ENCODE peak calls at places on chromosomes 11 and 22, in eight cellular contexts. E, X, Y, N, L, V, M and O are unnamed samples.

GRCh38 chr22:35367331-35367886 is 13.5 kb upstream of the HMOX1 start:
- DNase-seq in Y (no peak), L (no peak), E (no peak), M (no peak), V (no peak), N (no peak), X (no peak), O (no peak)

GRCh38 chr11:848988-849824 is 6.6 kb downstream of the TSPAN4 start:
- DNase-seq in V (no peak), L (no peak), M (no peak), E (no peak), Y (no peak), X (no peak), N (no peak), O (no peak)

GRCh38 chr22:22849640-22850610 is 37.7 kb upstream of the IGLL5 start:
- DNase-seq in Y (no peak), N (no peak), V (no peak), M (no peak), X (no peak), E (no peak), L (no peak), O (no peak)

GRCh38 chr11:95641506-95641905 is 148.1 kb downstream of the FAM76B start:
- DNase-seq in E (peak), N (no peak), V (no peak), X (no peak), Y (peak), L (no peak), M (no peak), O (peak)

GRCh38 chr22:48496987-48497650 is 1330.6 kb downstream of the BRD1 start:
- DNase-seq in X (no peak), N (no peak), M (no peak), E (peak), L (no peak), Y (no peak), V (no peak), O (no peak)

GRCh38 chr22:46041642-46042041 is 64.7 kb upstream of the WNT7B start:
- DNase-seq in V (peak), Y (no peak), M (no peak), L (no peak), N (no peak), X (no peak), E (no peak), O (no peak)

GRCh38 chr22:22973336-22973735 is 85.7 kb downstream of the IGLL5 start:
- DNase-seq in L (no peak), N (no peak), V (no peak), Y (no peak), E (no peak), X (no peak), M (no peak), O (no peak)

GRCh38 chr22:50059185-50059880 is 1.2 kb upstream of the TTLL8 start:
- DNase-seq in X (peak), L (no peak), M (no peak), Y (no peak), N (peak), V (no peak), E (no peak), O (no peak)

GRCh38 chr11:95325777-95326258 is 94.8 kb upstream of the SESN3 start:
- DNase-seq in Y (no peak), N (peak), L (no peak), V (no peak), X (no peak), E (no peak), M (no peak), O (no peak)

GRCh38 chr11:105181521-105181920 is 42.0 kb upstream of the CARD18 start:
- DNase-seq in V (no peak), X (peak), Y (peak), N (no peak), E (no peak), L (peak), M (peak), O (no peak)

GRCh38 chr11:11958403-11958802 is 50.0 kb downstream of the DKK3 start:
- DNase-seq in Y (no peak), E (no peak), N (no peak), X (no peak), L (no peak), M (no peak), V (no peak), O (no peak)

GRCh38 chr11:20125927-20126326 is 34.3 kb downstream of the DBX1 start:
- DNase-seq in N (peak), E (no peak), V (no peak), M (peak), Y (peak), L (peak), X (peak), O (no peak)

GRCh38 chr22:45960477-45961386 is 16.2 kb downstream of the WNT7B start:
- DNase-seq in V (no peak), L (peak), N (no peak), Y (no peak), X (no peak), E (no peak), M (no peak), O (no peak)

GRCh38 chr22:28332410-28332809 is 347.2 kb downstream of the TTC28 start:
- DNase-seq in Y (no peak), N (no peak), E (no peak), L (no peak), V (no peak), M (peak), X (peak), O (no peak)

GRCh38 chr22:40024201-40025061 is 29.7 kb downstream of the FAM83F start:
- DNase-seq in X (peak), E (peak), Y (peak), L (peak), M (peak), V (peak), N (peak), O (peak)

GRCh38 chr22:39253427-39254070 is 8.8 kb upstream of the PDGFB start:
- DNase-seq in Y (peak), X (peak), M (peak), E (peak), N (peak), L (peak), V (no peak), O (no peak)

GRCh38 chr11:114098927-114099326 is 39.4 kb downstream of the ZBTB16 start:
- DNase-seq in E (no peak), N (no peak), L (no peak), Y (no peak), X (no peak), V (no peak), M (no peak), O (no peak)

GRCh38 chr11:30879322-30880020 is 293.3 kb upstream of the MPPED2 start:
- DNase-seq in M (no peak), V (no peak), Y (no peak), N (no peak), E (no peak), X (peak), L (no peak), O (no peak)

GRCh38 chr11:92152245-92152644 is 72.4 kb upstream of the FAT3 start:
- DNase-seq in V (no peak), M (no peak), E (no peak), X (no peak), L (no peak), Y (no peak), N (peak), O (no peak)

GRCh38 chr22:49751968-49752597 is 75.6 kb downstream of the BRD1 start:
- DNase-seq in Y (no peak), E (no peak), V (peak), M (no peak), N (no peak), L (no peak), X (no peak), O (no peak)

GRCh38 chr11:1194231-1194976 is 28.5 kb upstream of the MUC5B start:
- DNase-seq in V (peak), L (no peak), X (no peak), N (no peak), M (no peak), E (peak), Y (no peak), O (no peak)

GRCh38 chr22:34111210-34111824 is 191.0 kb upstream of the LARGE1 start:
- DNase-seq in Y (peak), N (peak), X (peak), L (no peak), E (no peak), V (peak), M (no peak), O (no peak)

GRCh38 chr11:26227311-26227710 is 104.6 kb upstream of the ANO3 start:
- DNase-seq in Y (peak), E (no peak), L (peak), V (no peak), N (peak), M (peak), X (peak), O (peak)

GRCh38 chr11:64356498-64357411 is 2.2 kb upstream of the RPS6KA4 start:
- DNase-seq in E (no peak), X (peak), L (no peak), N (peak), Y (peak), M (peak), V (no peak), O (no peak)

GRCh38 chr22:48315415-48316244 is 1512.0 kb downstream of the BRD1 start:
- DNase-seq in V (peak), N (no peak), M (no peak), L (no peak), Y (no peak), E (no peak), X (no peak), O (no peak)

GRCh38 chr11:73980001-73980960 is 2.4 kb downstream of the UCP2 start:
- DNase-seq in X (no peak), V (peak), M (no peak), L (no peak), N (no peak), Y (peak), E (peak), O (peak)

GRCh38 chr11:70845761-70846160 is 406.6 kb downstream of the SHANK2 start:
- DNase-seq in N (no peak), V (no peak), L (no peak), M (no peak), E (no peak), Y (no peak), X (no peak), O (no peak)

GRCh38 chr11:75185866-75186265 is 35.0 kb downstream of the SLCO2B1 start:
- DNase-seq in L (no peak), X (no peak), Y (no peak), E (no peak), V (no peak), N (no peak), M (no peak), O (no peak)

GRCh38 chr11:131760191-131760951 is 390.0 kb downstream of the NTM start:
- DNase-seq in E (no peak), M (peak), L (peak), X (peak), V (no peak), Y (no peak), N (no peak), O (no peak)

GRCh38 chr11:29008481-29008880 is 900.3 kb downstream of the METTL15 start:
- DNase-seq in M (no peak), E (no peak), Y (no peak), V (no peak), X (no peak), L (no peak), N (no peak), O (no peak)

GRCh38 chr22:37189011-37189466 is 992 bp upstream of the C1QTNF6 start:
- DNase-seq in V (no peak), N (no peak), L (peak), X (peak), E (no peak), Y (peak), M (no peak), O (no peak)

GRCh38 chr11:122812612-122813011 is 25.7 kb upstream of the CRTAM start:
- DNase-seq in N (no peak), E (no peak), X (no peak), V (no peak), Y (no peak), M (no peak), L (no peak), O (no peak)

GRCh38 chr11:33772300-33772699 is 2.0 kb downstream of the FBXO3 start:
- DNase-seq in E (no peak), L (no peak), N (peak), V (no peak), M (peak), X (no peak), Y (peak), O (no peak)

GRCh38 chr22:20001082-20001638 is 15.5 kb downstream of the ARVCF start:
- DNase-seq in L (peak), E (peak), M (peak), V (no peak), X (no peak), N (no peak), Y (no peak), O (no peak)

GRCh38 chr22:21975854-21976345 is 6.7 kb downstream of the TOP3B start:
- DNase-seq in X (no peak), M (no peak), V (no peak), Y (no peak), E (no peak), N (no peak), L (no peak), O (no peak)

GRCh38 chr11:8834379-8834778 is 76.6 kb upstream of the AKIP1 start:
- DNase-seq in V (no peak), L (no peak), E (no peak), N (no peak), Y (no peak), X (no peak), M (no peak), O (no peak)

GRCh38 chr11:114243461-114244372 is 52.5 kb upstream of the NNMT start:
- DNase-seq in E (peak), N (no peak), Y (no peak), L (no peak), V (peak), M (no peak), X (no peak), O (no peak)

DNA sequence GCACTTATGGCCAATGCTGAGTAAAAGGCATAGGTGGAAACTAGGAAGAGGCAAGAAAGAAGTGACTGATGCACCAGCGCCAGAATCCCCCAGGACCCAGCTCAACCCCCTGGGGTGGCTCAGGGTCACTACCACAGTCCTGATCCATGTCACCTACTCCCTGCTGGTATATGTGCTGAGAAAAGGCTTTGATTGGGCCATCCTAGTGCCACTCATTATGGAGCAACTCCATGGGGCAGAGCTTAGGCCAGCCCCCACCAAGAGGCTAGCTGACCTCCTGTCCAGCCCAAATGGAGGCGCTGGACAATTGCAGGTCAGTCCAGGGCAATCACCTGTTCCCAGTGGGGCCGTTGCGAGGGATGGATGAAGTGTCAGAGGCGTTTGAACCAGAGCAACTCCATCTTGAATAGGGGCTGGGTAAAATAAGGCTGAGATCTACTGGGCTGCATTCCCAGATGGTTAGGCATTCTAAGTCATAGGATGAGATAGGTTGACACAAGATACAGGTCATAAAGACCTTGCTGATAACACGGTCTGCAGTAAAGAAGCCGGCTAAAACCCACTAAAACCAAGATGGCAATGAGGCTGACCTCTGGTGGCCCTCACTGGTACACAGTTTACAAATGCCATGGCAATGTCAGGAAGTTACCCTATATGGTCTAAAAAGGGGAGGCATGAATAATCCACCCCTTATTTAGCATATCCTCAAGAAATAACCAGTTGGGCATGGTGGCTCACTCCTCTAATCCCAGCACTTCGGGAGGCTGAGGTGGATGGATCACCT is 20.6 kb upstream of the DAGLA start:
- DNase-seq in V (no peak), E (no peak), L (no peak), Y (no peak), X (peak), M (no peak), N (peak), O (no peak)
- TF ChIP-seq CTCF in V (no peak), E (no peak), L (no peak), Y (no peak), X (no peak), M (no peak), N (no peak), O (no peak)

GRCh38 chr11:68750988-68751325 is 363 bp downstream of the TESMIN start:
- DNase-seq in L (no peak), X (no peak), Y (no peak), N (no peak), V (no peak), E (no peak), M (no peak), O (no peak)
- H3K4me3 ChIP-seq in L (no peak), X (peak), Y (peak), N (peak), V (peak), E (peak), M (peak), O (peak)

GRCh38 chr11:60970369-60970774 is 1.1 kb upstream of the CD6 start:
- DNase-seq in X (peak), V (no peak), Y (peak), L (no peak), E (peak), M (peak), N (peak), O (no peak)
- TF ChIP-seq CTCF in X (peak), V (peak), Y (peak), L (peak), E (peak), M (peak), N (peak), O (peak)

GRCh38 chr11:22828373-22828772 is 1.2 kb downstream of the SVIP start:
- DNase-seq in N (no peak), L (no peak), M (no peak), V (no peak), Y (no peak), X (no peak), E (no peak), O (no peak)
- H3K4me3 ChIP-seq in N (peak), L (peak), M (peak), V (peak), Y (no peak), X (peak), E (peak), O (peak)